ENCODE peak calls at places on chromosomes 16 and 17, in six cellular contexts. One of them, this sample, is unnamed.

GRCh38 chr17:5789443-5789842 is 205.1 kb upstream of the NLRP1 start:
- DNase-seq in upper lobe of right lung: no peak
- DNase-seq in heart left ventricle: no peak
- DNase-seq in GM23248: no peak
- DNase-seq in aorta: no peak
- DNase-seq in astrocyte of the spinal cord: peak
- DNase-seq in this sample: no peak

GRCh38 chr16:4506450-4506849 is 30.3 kb downstream of the HMOX2 start:
- DNase-seq in aorta: peak
- DNase-seq in GM23248: peak
- DNase-seq in upper lobe of right lung: no peak
- DNase-seq in astrocyte of the spinal cord: peak
- DNase-seq in heart left ventricle: peak
- DNase-seq in this sample: no peak

GRCh38 chr16:29927523-29927905 is 1.5 kb upstream of the KCTD13 start:
- DNase-seq in heart left ventricle: no peak
- DNase-seq in upper lobe of right lung: no peak
- DNase-seq in astrocyte of the spinal cord: no peak
- DNase-seq in GM23248: no peak
- DNase-seq in aorta: no peak
- DNase-seq in this sample: no peak

GRCh38 chr17:42312285-42313130 is 24.2 kb downstream of the STAT5A start:
- DNase-seq in astrocyte of the spinal cord: peak
- DNase-seq in aorta: peak
- DNase-seq in upper lobe of right lung: peak
- DNase-seq in heart left ventricle: peak
- DNase-seq in GM23248: peak
- DNase-seq in this sample: peak

GRCh38 chr17:65013613-65014391 is 42.7 kb downstream of the GNA13 start:
- DNase-seq in astrocyte of the spinal cord: peak
- DNase-seq in GM23248: peak
- DNase-seq in heart left ventricle: no peak
- DNase-seq in upper lobe of right lung: no peak
- DNase-seq in aorta: no peak
- DNase-seq in this sample: no peak

GRCh38 chr17:45438931-45439610 is 6.4 kb upstream of the ARHGAP27 start:
- DNase-seq in heart left ventricle: no peak
- DNase-seq in GM23248: no peak
- DNase-seq in aorta: no peak
- DNase-seq in upper lobe of right lung: peak
- DNase-seq in astrocyte of the spinal cord: no peak
- DNase-seq in this sample: no peak

GRCh38 chr16:68251812-68252211 is 6.6 kb downstream of the PLA2G15 start:
- DNase-seq in heart left ventricle: peak
- DNase-seq in GM23248: no peak
- DNase-seq in upper lobe of right lung: no peak
- DNase-seq in aorta: no peak
- DNase-seq in astrocyte of the spinal cord: no peak
- DNase-seq in this sample: no peak

GRCh38 chr16:52547001-52547833 is at the start of gene TOX3:
- DNase-seq in aorta: no peak
- DNase-seq in astrocyte of the spinal cord: no peak
- DNase-seq in upper lobe of right lung: peak
- DNase-seq in heart left ventricle: no peak
- DNase-seq in GM23248: peak
- DNase-seq in this sample: no peak

GRCh38 chr16:77885596-77886295 is 97.4 kb downstream of the VAT1L start:
- DNase-seq in astrocyte of the spinal cord: peak
- DNase-seq in upper lobe of right lung: no peak
- DNase-seq in GM23248: peak
- DNase-seq in heart left ventricle: no peak
- DNase-seq in aorta: no peak
- DNase-seq in this sample: no peak

GRCh38 chr16:75238132-75238852 is 13.1 kb downstream of the BCAR1 start:
- DNase-seq in upper lobe of right lung: peak
- DNase-seq in astrocyte of the spinal cord: peak
- DNase-seq in GM23248: peak
- DNase-seq in heart left ventricle: peak
- DNase-seq in aorta: peak
- DNase-seq in this sample: peak

GRCh38 chr16:73058221-73058615 is 10.3 kb upstream of the ZFHX3 start:
- DNase-seq in GM23248: peak
- DNase-seq in heart left ventricle: peak
- DNase-seq in astrocyte of the spinal cord: no peak
- DNase-seq in aorta: peak
- DNase-seq in upper lobe of right lung: peak
- DNase-seq in this sample: no peak

GRCh38 chr17:37671813-37672544 is 28.7 kb upstream of the DDX52 start:
- DNase-seq in GM23248: peak
- DNase-seq in astrocyte of the spinal cord: peak
- DNase-seq in upper lobe of right lung: no peak
- DNase-seq in heart left ventricle: no peak
- DNase-seq in aorta: no peak
- DNase-seq in this sample: no peak

GRCh38 chr17:47927821-47928400 is 13.5 kb upstream of the PNPO start:
- DNase-seq in aorta: no peak
- DNase-seq in GM23248: no peak
- DNase-seq in upper lobe of right lung: no peak
- DNase-seq in heart left ventricle: no peak
- DNase-seq in astrocyte of the spinal cord: no peak
- DNase-seq in this sample: no peak

GRCh38 chr17:10149573-10150399 is 48.6 kb downstream of the GAS7 start:
- DNase-seq in upper lobe of right lung: no peak
- DNase-seq in GM23248: peak
- DNase-seq in astrocyte of the spinal cord: peak
- DNase-seq in aorta: no peak
- DNase-seq in heart left ventricle: no peak
- DNase-seq in this sample: no peak

GRCh38 chr17:2034157-2034556 is 4.2 kb downstream of the DPH1 start:
- DNase-seq in aorta: no peak
- DNase-seq in upper lobe of right lung: no peak
- DNase-seq in GM23248: peak
- DNase-seq in heart left ventricle: no peak
- DNase-seq in astrocyte of the spinal cord: no peak
- DNase-seq in this sample: no peak

GRCh38 chr17:45905812-45906211 is 11.5 kb downstream of the MAPT start:
- DNase-seq in heart left ventricle: no peak
- DNase-seq in GM23248: no peak
- DNase-seq in astrocyte of the spinal cord: no peak
- DNase-seq in aorta: no peak
- DNase-seq in upper lobe of right lung: no peak
- DNase-seq in this sample: no peak

GRCh38 chr17:7007143-7007542 is 5.3 kb upstream of the RNASEK start:
- DNase-seq in GM23248: no peak
- DNase-seq in heart left ventricle: no peak
- DNase-seq in aorta: no peak
- DNase-seq in astrocyte of the spinal cord: no peak
- DNase-seq in upper lobe of right lung: no peak
- DNase-seq in this sample: no peak

GRCh38 chr16:35574011-35574410 is 2114.6 kb downstream of the TP53TG3F start:
- DNase-seq in astrocyte of the spinal cord: no peak
- DNase-seq in GM23248: no peak
- DNase-seq in upper lobe of right lung: no peak
- DNase-seq in heart left ventricle: no peak
- DNase-seq in aorta: no peak
- DNase-seq in this sample: no peak

GRCh38 chr16:57999971-58000705 is at the start of gene ZNF319:
- DNase-seq in astrocyte of the spinal cord: no peak
- DNase-seq in GM23248: peak
- DNase-seq in upper lobe of right lung: no peak
- DNase-seq in heart left ventricle: no peak
- DNase-seq in aorta: no peak
- DNase-seq in this sample: no peak

GRCh38 chr17:15101175-15101574 is 164.0 kb downstream of the PMP22 start:
- DNase-seq in astrocyte of the spinal cord: no peak
- DNase-seq in aorta: no peak
- DNase-seq in GM23248: no peak
- DNase-seq in upper lobe of right lung: no peak
- DNase-seq in heart left ventricle: no peak
- DNase-seq in this sample: no peak

GRCh38 chr16:76653390-76654026 is 376.3 kb downstream of the CNTNAP4 start:
- DNase-seq in astrocyte of the spinal cord: peak
- DNase-seq in upper lobe of right lung: no peak
- DNase-seq in GM23248: peak
- DNase-seq in aorta: no peak
- DNase-seq in heart left ventricle: no peak
- DNase-seq in this sample: no peak

DNA sequence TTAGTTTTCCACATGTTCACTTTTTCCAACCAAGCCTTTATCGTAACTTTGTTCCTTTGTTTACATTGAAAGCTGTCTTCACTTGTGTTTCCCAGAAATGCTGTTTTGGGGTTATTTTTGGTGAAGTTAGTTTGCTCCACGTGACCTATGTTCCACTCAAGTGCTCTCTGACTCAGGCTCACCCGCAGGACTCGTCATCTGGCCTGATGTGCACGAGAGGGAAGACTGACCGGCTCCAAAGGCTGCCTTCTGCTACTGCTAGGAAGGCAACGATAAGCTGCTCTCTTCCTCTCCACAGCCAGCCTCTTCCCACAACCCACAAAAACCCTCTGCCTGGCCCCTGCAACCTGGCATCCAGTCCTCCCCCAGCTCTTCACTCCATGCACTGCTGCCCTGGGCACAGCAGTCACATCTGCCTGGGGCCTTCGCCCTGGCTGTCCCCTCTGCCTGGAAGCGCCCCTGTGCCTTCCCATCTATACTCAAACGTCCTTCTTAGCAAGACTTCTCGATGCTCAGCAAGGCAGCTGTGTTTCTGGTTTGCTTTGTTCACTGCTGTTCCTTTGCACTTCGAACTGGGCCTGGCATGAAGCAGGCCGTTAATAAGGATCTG is 28.0 kb downstream of the ZCCHC14 start:
- DNase-seq in heart left ventricle: peak
- DNase-seq in aorta: peak
- DNase-seq in astrocyte of the spinal cord: peak
- DNase-seq in upper lobe of right lung: peak
- DNase-seq in GM23248: peak
- DNase-seq in this sample: peak
- H3K4me3 ChIP-seq in heart left ventricle: peak
- H3K4me3 ChIP-seq in aorta: no peak
- H3K4me3 ChIP-seq in astrocyte of the spinal cord: peak
- H3K4me3 ChIP-seq in upper lobe of right lung: peak
- H3K4me3 ChIP-seq in GM23248: peak
- H3K4me3 ChIP-seq in this sample: no peak

DNA sequence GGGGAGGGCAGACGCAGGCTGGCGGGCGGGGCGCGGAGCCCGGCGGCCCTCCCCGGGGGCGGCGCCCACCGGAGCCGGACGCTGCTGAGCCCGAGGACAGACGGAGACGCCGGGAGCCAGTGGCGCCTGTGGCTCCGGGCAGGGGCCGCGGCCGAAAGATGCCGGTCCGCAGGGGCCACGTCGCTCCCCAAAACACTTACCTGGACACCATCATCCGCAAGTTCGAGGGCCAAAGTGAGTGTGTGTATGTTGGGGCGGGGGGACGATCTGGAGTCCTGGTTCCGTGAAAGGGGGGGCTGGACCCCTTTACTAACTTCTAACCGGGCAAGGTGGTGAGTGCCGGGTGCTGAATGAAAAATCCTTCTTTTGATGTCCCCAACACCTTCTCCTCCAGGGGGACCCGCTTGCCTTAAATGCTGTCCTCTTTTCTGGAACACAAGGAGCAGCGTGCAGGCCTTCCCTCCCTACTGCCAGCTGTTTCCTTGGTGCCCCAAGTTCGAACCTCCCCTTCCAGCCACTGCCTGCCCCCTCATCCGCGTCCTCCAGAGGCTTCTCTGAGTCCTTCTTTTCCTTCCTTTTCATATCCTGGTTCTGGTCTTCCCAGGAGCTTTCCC is at the start of gene KCNH6:
- DNase-seq in aorta: no peak
- DNase-seq in heart left ventricle: no peak
- DNase-seq in astrocyte of the spinal cord: no peak
- DNase-seq in upper lobe of right lung: no peak
- DNase-seq in GM23248: no peak
- DNase-seq in this sample: no peak
- H3K4me3 ChIP-seq in aorta: no peak
- H3K4me3 ChIP-seq in heart left ventricle: no peak
- H3K4me3 ChIP-seq in astrocyte of the spinal cord: no peak
- H3K4me3 ChIP-seq in upper lobe of right lung: no peak
- H3K4me3 ChIP-seq in GM23248: no peak
- H3K4me3 ChIP-seq in this sample: peak

DNA sequence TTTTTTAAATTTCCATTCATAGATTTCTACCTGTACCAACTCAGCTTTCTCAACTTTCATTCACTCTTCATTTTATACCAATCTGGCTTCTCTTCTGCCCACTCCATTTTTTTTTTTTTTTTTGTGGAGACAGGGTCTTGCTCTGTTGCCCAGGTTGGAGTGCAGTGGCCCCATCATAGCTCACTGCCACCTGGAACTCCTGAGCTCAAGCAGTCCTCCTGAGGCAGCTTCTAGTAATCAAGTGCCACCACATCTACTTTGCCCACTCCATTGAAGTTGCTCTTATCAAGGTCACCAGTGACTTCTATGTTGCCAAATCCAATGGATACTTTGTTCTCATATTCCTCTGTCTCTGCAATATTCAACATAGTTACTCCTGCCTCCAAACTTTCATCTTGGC is 1.7 kb downstream of the SUPT6H start:
- DNase-seq in upper lobe of right lung: no peak
- DNase-seq in GM23248: no peak
- DNase-seq in aorta: no peak
- DNase-seq in astrocyte of the spinal cord: no peak
- DNase-seq in heart left ventricle: no peak
- DNase-seq in this sample: no peak
- H3K4me3 ChIP-seq in upper lobe of right lung: no peak
- H3K4me3 ChIP-seq in GM23248: peak
- H3K4me3 ChIP-seq in aorta: no peak
- H3K4me3 ChIP-seq in astrocyte of the spinal cord: no peak
- H3K4me3 ChIP-seq in heart left ventricle: peak
- H3K4me3 ChIP-seq in this sample: no peak

GRCh38 chr17:17391575-17392370 is 85.0 kb upstream of the MED9 start:
- DNase-seq in GM23248: peak
- DNase-seq in aorta: no peak
- DNase-seq in heart left ventricle: no peak
- DNase-seq in astrocyte of the spinal cord: peak
- DNase-seq in upper lobe of right lung: no peak
- DNase-seq in this sample: no peak
- H3K4me3 ChIP-seq in GM23248: no peak
- H3K4me3 ChIP-seq in aorta: no peak
- H3K4me3 ChIP-seq in heart left ventricle: no peak
- H3K4me3 ChIP-seq in astrocyte of the spinal cord: no peak
- H3K4me3 ChIP-seq in upper lobe of right lung: no peak
- H3K4me3 ChIP-seq in this sample: no peak

DNA sequence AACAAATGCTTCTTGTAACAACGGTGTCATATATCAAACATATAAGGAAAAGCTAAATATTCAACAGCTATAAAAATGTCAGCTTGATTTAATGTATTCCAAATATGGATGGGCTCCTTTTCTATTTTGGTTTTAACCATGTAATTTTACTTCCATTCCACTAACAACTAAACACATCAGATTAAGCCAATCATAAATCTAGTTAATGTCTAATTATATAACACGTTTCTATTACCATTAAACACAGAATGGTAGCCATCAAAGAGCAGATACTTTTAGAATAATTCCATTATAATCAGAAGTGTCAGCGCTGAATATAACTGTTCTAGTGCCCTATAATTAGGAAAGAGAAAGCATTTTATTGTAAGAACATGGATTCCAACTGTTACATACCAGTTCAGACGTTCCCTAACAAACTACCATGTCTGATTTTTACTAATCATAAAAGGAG is 10.0 kb downstream of the CMC2 start:
- DNase-seq in GM23248: no peak
- DNase-seq in aorta: no peak
- DNase-seq in heart left ventricle: no peak
- DNase-seq in upper lobe of right lung: no peak
- DNase-seq in astrocyte of the spinal cord: no peak
- DNase-seq in this sample: no peak
- H3K4me3 ChIP-seq in GM23248: no peak
- H3K4me3 ChIP-seq in aorta: no peak
- H3K4me3 ChIP-seq in heart left ventricle: peak
- H3K4me3 ChIP-seq in upper lobe of right lung: peak
- H3K4me3 ChIP-seq in astrocyte of the spinal cord: no peak
- H3K4me3 ChIP-seq in this sample: peak

GRCh38 chr17:81192386-81193050 is 26.5 kb upstream of the AATK start:
- DNase-seq in upper lobe of right lung: no peak
- DNase-seq in aorta: no peak
- DNase-seq in astrocyte of the spinal cord: no peak
- DNase-seq in GM23248: no peak
- DNase-seq in heart left ventricle: no peak
- DNase-seq in this sample: no peak
- H3K4me3 ChIP-seq in upper lobe of right lung: no peak
- H3K4me3 ChIP-seq in aorta: no peak
- H3K4me3 ChIP-seq in astrocyte of the spinal cord: no peak
- H3K4me3 ChIP-seq in GM23248: no peak
- H3K4me3 ChIP-seq in heart left ventricle: no peak
- H3K4me3 ChIP-seq in this sample: no peak